ENCODE peak calls at places on chromosomes 6 and 20, in eight cellular contexts. B, I, U, O, D, M, C and A are unnamed samples.

GRCh38 chr20:24769878-24770627 is 179.0 kb upstream of the CST7 start:
- DNase-seq in M (no peak), D (peak), O (no peak), I (no peak), B (no peak), U (no peak), C (no peak), A (no peak)

GRCh38 chr20:9581509-9581908 is 67.1 kb downstream of the LAMP5 start:
- DNase-seq in I (no peak), C (no peak), M (no peak), B (no peak), D (no peak), O (no peak), U (no peak), A (no peak)

GRCh38 chr6:41872102-41872602 is 23.0 kb downstream of the USP49 start:
- DNase-seq in O (no peak), M (no peak), U (no peak), I (no peak), C (no peak), D (no peak), B (no peak), A (no peak)

GRCh38 chr6:83872386-83873118 is 13.1 kb downstream of the CYB5R4 start:
- DNase-seq in B (no peak), C (no peak), O (no peak), I (no peak), M (no peak), D (no peak), U (no peak), A (no peak)

GRCh38 chr6:105459049-105459448 is 56.2 kb upstream of the PREP start:
- DNase-seq in I (no peak), U (no peak), O (no peak), B (no peak), C (no peak), D (no peak), M (no peak), A (no peak)

GRCh38 chr6:93394471-93394870 is 24.9 kb downstream of the EPHA7 start:
- DNase-seq in M (no peak), B (no peak), I (no peak), C (no peak), D (no peak), U (no peak), O (no peak), A (no peak)

GRCh38 chr20:57088436-57088835 is 178.0 kb downstream of the BMP7 start:
- DNase-seq in B (no peak), C (no peak), M (no peak), O (no peak), I (no peak), U (no peak), D (no peak), A (no peak)

GRCh38 chr20:22619806-22620205 is 35.4 kb upstream of the FOXA2 start:
- DNase-seq in U (no peak), B (no peak), O (no peak), M (no peak), D (no peak), C (no peak), I (no peak), A (no peak)

GRCh38 chr6:151054304-151054703 is 185.5 kb upstream of the AKAP12 start:
- DNase-seq in M (no peak), U (peak), D (no peak), C (no peak), B (no peak), O (no peak), I (no peak), A (no peak)

DNA sequence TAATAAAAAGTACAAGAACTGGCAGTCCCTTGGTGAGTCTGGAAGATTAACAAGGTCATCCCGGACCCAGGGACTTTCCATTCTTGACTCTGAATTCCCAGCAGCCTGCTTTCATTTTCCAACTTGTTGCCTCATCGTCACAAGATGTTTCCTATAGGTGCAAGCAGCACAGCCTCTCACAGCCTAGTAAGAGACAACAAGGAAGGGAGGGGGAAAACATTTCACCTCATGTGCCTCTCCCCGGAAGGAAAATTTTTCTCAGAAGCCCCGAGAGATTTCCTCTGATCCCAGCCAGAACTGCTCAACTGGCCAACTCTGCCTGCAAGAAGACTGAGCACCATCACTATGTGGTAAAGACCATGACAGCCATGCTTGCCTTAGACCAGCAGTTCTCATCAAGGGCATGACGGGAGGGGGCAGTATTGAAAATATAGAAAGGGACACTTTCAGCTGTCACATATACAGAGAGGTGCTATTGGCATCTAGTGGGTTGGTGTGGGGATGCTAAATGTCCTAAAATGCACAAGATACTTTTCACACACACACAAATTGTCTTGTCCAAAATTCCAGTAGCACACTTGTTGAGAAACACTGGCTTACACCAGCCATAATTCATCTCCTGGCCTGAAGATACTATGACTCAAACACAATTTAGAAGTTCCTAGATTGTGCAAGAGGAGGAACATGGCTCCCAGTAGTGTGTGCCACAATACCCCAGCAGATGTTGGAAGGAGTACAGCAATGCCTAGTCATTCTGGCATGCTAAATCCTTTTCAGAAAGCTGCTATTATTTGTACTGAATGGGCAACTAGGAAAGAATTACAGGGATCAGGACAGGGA is 10.8 kb upstream of the WTAP start:
- DNase-seq in O (no peak), M (no peak), B (no peak), I (no peak), D (peak), C (no peak), U (peak), A (no peak)
- TF ChIP-seq CTCF in O (no peak), M (no peak), B (no peak), I (no peak), D (no peak), C (no peak), U (no peak), A (no peak)

GRCh38 chr20:5552154-5552553 is 198.0 kb upstream of the SHLD1 start:
- DNase-seq in C (no peak), D (no peak), O (no peak), I (no peak), M (no peak), U (no peak), B (no peak), A (no peak)

GRCh38 chr20:5559937-5560336 is 190.3 kb upstream of the SHLD1 start:
- DNase-seq in B (no peak), U (no peak), C (no peak), M (no peak), D (no peak), O (no peak), I (no peak), A (no peak)

GRCh38 chr20:5551621-5552020 is 198.6 kb upstream of the SHLD1 start:
- DNase-seq in I (no peak), C (no peak), U (no peak), B (no peak), D (no peak), O (no peak), M (no peak), A (no peak)

GRCh38 chr20:5553194-5553815 is 196.9 kb upstream of the SHLD1 start:
- DNase-seq in D (no peak), I (no peak), C (no peak), M (no peak), B (no peak), O (no peak), U (no peak), A (no peak)

DNA sequence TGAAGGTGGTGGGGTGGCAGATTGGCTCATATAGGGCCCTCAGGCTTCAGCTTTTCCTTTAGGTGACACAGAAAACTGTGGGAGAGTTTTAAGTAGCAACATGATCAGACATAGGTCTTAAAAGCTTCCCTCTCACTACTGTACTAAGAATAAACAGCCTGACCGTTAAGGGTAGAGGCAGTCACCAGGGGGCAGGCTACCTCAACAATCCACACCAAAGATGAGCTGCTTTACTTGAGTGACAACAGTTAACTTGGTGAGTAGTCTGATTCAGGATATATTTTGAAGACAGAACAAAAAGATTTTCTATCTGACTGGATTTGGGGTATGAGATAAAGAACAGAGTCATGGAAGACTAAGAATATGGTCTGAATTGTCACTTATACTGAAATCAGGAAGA is 193.1 kb upstream of the SHLD1 start:
- DNase-seq in M (peak), B (peak), C (peak), O (peak), I (no peak), D (no peak), U (no peak), A (peak)
- TF ChIP-seq CTCF in M (peak), B (peak), C (no peak), O (peak), I (peak), D (peak), U (no peak), A (peak)

DNA sequence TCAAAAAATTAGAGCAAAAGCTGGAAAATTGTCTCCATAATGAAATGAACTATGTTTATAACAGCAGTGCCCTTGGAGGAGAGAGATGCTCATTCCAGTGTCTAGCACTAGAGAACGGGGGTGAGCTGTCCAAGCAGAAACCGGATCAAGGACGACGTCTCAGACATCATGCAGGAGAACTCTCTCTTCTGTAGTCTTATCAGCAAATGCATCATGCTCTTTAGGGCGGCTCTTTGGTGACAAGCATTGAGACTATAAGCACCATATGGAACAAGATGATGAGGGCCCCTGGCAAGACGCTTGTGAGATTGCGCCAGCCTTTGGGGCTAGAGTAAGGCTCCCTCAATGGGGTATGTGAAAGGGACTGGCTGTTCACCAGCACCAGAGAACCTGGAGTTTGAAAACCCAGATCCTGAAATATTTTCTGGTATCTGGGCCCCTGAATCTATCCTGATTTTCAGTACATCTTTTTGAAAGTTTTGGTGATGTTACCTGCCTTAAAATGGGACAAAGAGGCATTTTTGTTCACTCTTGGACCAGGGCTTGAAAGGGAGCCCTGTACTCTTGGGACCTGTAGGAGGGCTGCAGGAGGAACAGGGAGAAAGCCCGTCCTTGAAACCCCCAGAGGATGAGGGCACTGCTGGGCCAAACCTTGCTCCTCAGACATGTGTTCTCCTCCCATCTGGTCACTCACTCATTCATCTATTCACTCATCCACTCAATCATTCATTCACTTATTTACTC is 127.6 kb downstream of the TTLL2 start:
- DNase-seq in D (no peak), O (no peak), B (no peak), U (no peak), M (no peak), C (no peak), I (no peak), A (no peak)
- TF ChIP-seq CTCF in D (no peak), O (no peak), B (no peak), U (no peak), M (no peak), C (no peak), I (no peak), A (no peak)

GRCh38 chr6:38169221-38169674 is 349.7 kb downstream of the ZFAND3 start:
- DNase-seq in I (no peak), U (no peak), D (no peak), B (peak), O (no peak), M (no peak), C (no peak), A (no peak)
- TF ChIP-seq CTCF in I (no peak), U (no peak), D (no peak), B (peak), O (no peak), M (no peak), C (no peak), A (no peak)

GRCh38 chr6:30283761-30284160 is 43.0 kb upstream of the TRIM39 start:
- DNase-seq in M (no peak), C (no peak), O (no peak), I (no peak), D (no peak), U (no peak), B (no peak), A (no peak)
- TF ChIP-seq CTCF in M (no peak), C (no peak), O (no peak), I (no peak), D (no peak), U (no peak), B (no peak), A (no peak)

GRCh38 chr6:78768242-78768641 is 99.1 kb upstream of the IRAK1BP1 start:
- DNase-seq in I (no peak), B (no peak), C (no peak), D (no peak), O (no peak), U (no peak), M (no peak), A (no peak)

GRCh38 chr6:78771619-78772018 is 95.7 kb upstream of the IRAK1BP1 start:
- DNase-seq in U (no peak), I (no peak), D (no peak), O (no peak), B (no peak), M (no peak), C (no peak), A (no peak)

DNA sequence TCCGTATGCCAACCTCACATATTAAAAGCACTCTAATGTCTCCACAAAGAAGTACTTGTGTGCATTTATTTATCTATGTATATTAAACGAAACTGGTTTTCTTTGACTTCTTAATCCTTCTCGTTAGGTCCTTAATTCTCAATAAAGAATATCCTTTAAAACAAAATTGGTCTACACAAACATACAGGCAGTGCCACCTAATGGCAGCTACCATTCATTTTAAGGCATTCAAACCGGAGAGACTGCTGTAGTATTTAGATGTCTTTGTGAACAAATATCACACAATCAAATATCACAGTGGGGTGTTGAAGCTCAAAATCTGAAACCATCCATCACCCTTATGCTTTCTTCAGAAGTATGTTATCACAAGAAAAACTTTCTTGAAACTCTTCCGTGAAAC is 96.6 kb upstream of the IRAK1BP1 start:
- DNase-seq in B (no peak), M (no peak), C (no peak), I (no peak), O (no peak), U (no peak), D (no peak), A (no peak)
- TF ChIP-seq CTCF in B (no peak), M (no peak), C (no peak), I (no peak), O (no peak), U (no peak), D (no peak), A (no peak)

GRCh38 chr6:35388023-35388422 is 45.7 kb downstream of the PPARD start:
- DNase-seq in C (no peak), O (no peak), D (no peak), B (no peak), M (no peak), I (no peak), U (no peak), A (no peak)

GRCh38 chr6:35392111-35392702 is 49.8 kb downstream of the PPARD start:
- DNase-seq in O (no peak), I (no peak), C (peak), B (no peak), D (no peak), M (no peak), U (no peak), A (no peak)

GRCh38 chr6:35388772-35389352 is 46.5 kb downstream of the PPARD start:
- DNase-seq in M (no peak), C (no peak), I (no peak), D (no peak), U (no peak), B (no peak), O (no peak), A (no peak)

GRCh38 chr6:35392773-35393672 is 50.7 kb downstream of the PPARD start:
- DNase-seq in I (no peak), B (no peak), D (no peak), U (no peak), M (no peak), C (no peak), O (no peak), A (no peak)

GRCh38 chr6:35391240-35391968 is 49.0 kb downstream of the PPARD start:
- DNase-seq in O (no peak), B (no peak), I (no peak), C (peak), D (no peak), U (no peak), M (no peak), A (no peak)
- TF ChIP-seq CTCF in O (peak), B (no peak), I (no peak), C (no peak), D (no peak), U (no peak), M (no peak), A (no peak)